ENCODE peak calls at places on chromosomes 16 and 17, in six cellular contexts. C is prostate gland, M is sigmoid colon, P is esophagus squamous epithelium, Y is stomach, O is Peyer's patch. E is an unnamed sample.

GRCh38 chr16:4318171-4318910 is 2.5 kb downstream of the GLIS2 start:
- DNase-seq in C (no peak), M (no peak), P (no peak), Y (no peak), O (no peak), E (no peak)

GRCh38 chr17:40111221-40112128 is 10.3 kb upstream of the MSL1 start:
- DNase-seq in C (peak), M (peak), P (no peak), Y (peak), O (peak), E (peak)

GRCh38 chr17:42518755-42519545 is 17.1 kb upstream of the NAGLU start:
- DNase-seq in C (no peak), M (peak), P (no peak), Y (peak), O (no peak), E (no peak)

GRCh38 chr16:30567991-30568638 is 3.4 kb downstream of the ZNF688 start:
- DNase-seq in C (peak), M (no peak), P (no peak), Y (no peak), O (peak), E (no peak)

GRCh38 chr16:68644715-68645493 is at the start of gene CDH3:
- DNase-seq in C (peak), M (no peak), P (no peak), Y (peak), O (no peak), E (no peak)

GRCh38 chr17:50414808-50415207 is 11.2 kb upstream of the ACSF2 start:
- DNase-seq in C (no peak), M (no peak), P (no peak), Y (no peak), O (no peak), E (no peak)

GRCh38 chr16:51500306-51500705 is 349.2 kb upstream of the SALL1 start:
- DNase-seq in C (no peak), M (no peak), P (no peak), Y (no peak), O (no peak), E (no peak)

GRCh38 chr16:56742030-56742984 is 12.4 kb downstream of the NUP93 start:
- DNase-seq in C (no peak), M (no peak), P (no peak), Y (no peak), O (no peak), E (no peak)

GRCh38 chr16:87855852-87856715 is 13.2 kb downstream of the SLC7A5 start:
- DNase-seq in C (peak), M (peak), P (peak), Y (peak), O (peak), E (no peak)

GRCh38 chr16:72829846-72830620 is 217.9 kb downstream of the ZFHX3 start:
- DNase-seq in C (no peak), M (no peak), P (no peak), Y (no peak), O (no peak), E (no peak)

GRCh38 chr17:31394544-31394943 is 3.1 kb downstream of the RAB11FIP4 start:
- DNase-seq in C (no peak), M (no peak), P (no peak), Y (peak), O (no peak), E (no peak)

GRCh38 chr17:1830288-1830687 is 483 bp downstream of the RPA1 start:
- DNase-seq in C (peak), M (no peak), P (no peak), Y (no peak), O (no peak), E (no peak)

GRCh38 chr17:78110363-78111011 is 18.1 kb downstream of the TMC6 start:
- DNase-seq in C (no peak), M (no peak), P (no peak), Y (no peak), O (no peak), E (no peak)

GRCh38 chr17:18261146-18261515 is 669 bp downstream of the MIEF2 start:
- DNase-seq in C (peak), M (peak), P (no peak), Y (peak), O (peak), E (no peak)

GRCh38 chr17:19370493-19370960 is 7.8 kb upstream of the MAPK7 start:
- DNase-seq in C (no peak), M (peak), P (no peak), Y (no peak), O (peak), E (no peak)

GRCh38 chr17:6231886-6232767 is 161.9 kb downstream of the WSCD1 start:
- DNase-seq in C (no peak), M (no peak), P (no peak), Y (no peak), O (no peak), E (no peak)

GRCh38 chr16:66382171-66382965 is 15.9 kb downstream of the CDH5 start:
- DNase-seq in C (no peak), M (peak), P (no peak), Y (no peak), O (no peak), E (no peak)

GRCh38 chr16:70653809-70654771 is 7.7 kb downstream of the IL34 start:
- DNase-seq in C (peak), M (peak), P (no peak), Y (peak), O (peak), E (peak)

GRCh38 chr17:80125656-80126448 is 21.1 kb downstream of the EIF4A3 start:
- DNase-seq in C (no peak), M (peak), P (no peak), Y (peak), O (no peak), E (no peak)

GRCh38 chr17:58338907-58339774 is 10.5 kb upstream of the TSPOAP1 start:
- DNase-seq in C (no peak), M (peak), P (no peak), Y (no peak), O (peak), E (no peak)

GRCh38 chr17:58341861-58342475 is 10.0 kb downstream of the SUPT4H1 start:
- DNase-seq in C (no peak), M (no peak), P (no peak), Y (no peak), O (peak), E (no peak)

GRCh38 chr17:58340623-58340876 is 11.5 kb downstream of the SUPT4H1 start:
- DNase-seq in C (no peak), M (no peak), P (no peak), Y (no peak), O (no peak), E (no peak)

GRCh38 chr17:58338454-58338841 is 9.9 kb upstream of the TSPOAP1 start:
- DNase-seq in C (no peak), M (no peak), P (no peak), Y (no peak), O (no peak), E (no peak)

DNA sequence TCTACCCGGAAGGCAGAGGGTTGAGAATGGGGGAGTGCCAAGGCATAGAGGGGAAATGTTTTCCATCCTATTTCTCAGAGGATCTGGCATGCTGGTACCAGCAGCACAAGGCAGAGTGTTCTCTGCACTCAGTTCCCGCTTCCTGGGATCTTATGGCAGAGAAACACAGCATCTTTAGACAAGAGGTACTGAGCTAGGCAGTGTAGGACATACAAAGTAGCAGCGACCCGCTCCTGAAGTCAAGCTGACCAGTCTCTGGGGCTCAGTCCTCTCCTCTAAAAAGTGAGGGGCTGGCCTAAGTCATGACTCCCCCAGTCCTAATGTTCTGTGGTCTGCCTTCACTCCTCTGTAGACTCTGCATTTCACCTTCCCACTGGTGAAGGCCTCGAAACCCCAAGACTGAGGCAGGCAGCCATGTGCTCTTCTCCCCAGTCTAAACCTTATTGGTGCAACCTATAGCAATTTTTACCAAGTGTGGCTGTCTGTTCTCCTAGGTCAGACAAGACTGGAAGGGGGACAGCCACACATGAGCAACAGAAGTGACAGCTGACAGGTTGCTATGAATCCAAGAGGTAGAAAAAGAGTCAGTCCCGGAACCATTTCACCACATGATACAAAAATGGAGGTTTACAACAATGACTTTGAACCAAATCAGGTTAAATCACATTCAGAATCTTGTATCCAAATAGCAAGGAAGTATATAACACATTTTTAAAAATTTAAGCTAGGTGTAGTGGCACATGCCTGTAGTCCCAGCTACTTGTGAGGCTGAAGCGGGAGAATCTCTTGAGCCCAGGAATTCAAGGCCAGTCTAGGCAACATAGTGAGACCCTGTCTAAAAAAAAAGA is 11.4 kb upstream of the TSPOAP1 start:
- DNase-seq in C (no peak), M (no peak), P (no peak), Y (no peak), O (no peak), E (no peak)
- TF ChIP-seq POLR2A in C (no peak), M (no peak), P (no peak), Y (no peak), O (no peak), E (no peak)

DNA sequence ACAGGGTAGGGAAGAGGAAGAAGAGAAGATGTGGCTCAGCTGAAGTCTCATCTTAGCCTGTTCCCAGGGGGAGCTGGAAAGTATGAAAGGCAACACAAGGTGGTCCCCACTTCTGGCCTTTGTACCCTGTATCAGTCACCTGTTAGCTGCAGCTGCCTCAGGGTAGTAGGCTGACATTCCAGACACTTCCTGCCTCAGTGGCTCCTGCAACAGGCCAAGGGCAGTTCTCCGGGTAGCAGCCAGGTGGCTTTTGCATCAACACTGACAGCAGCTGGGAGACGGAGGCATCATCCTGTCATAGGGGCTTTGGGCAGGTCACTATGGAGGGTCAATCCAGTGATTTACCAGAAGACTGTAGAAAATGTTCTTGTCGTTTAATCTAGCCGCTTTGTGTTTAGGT is 124.0 kb downstream of the RGS9 start:
- DNase-seq in C (no peak), M (no peak), P (no peak), Y (no peak), O (no peak), E (no peak)
- TF ChIP-seq POLR2A in C (no peak), M (no peak), P (no peak), Y (no peak), O (no peak), E (no peak)

GRCh38 chr16:82220541-82220940 is 50.5 kb upstream of the MPHOSPH6 start:
- DNase-seq in C (no peak), M (no peak), P (no peak), Y (no peak), O (no peak), E (no peak)
- TF ChIP-seq POLR2A in C (no peak), M (no peak), P (no peak), Y (no peak), O (no peak), E (no peak)

DNA sequence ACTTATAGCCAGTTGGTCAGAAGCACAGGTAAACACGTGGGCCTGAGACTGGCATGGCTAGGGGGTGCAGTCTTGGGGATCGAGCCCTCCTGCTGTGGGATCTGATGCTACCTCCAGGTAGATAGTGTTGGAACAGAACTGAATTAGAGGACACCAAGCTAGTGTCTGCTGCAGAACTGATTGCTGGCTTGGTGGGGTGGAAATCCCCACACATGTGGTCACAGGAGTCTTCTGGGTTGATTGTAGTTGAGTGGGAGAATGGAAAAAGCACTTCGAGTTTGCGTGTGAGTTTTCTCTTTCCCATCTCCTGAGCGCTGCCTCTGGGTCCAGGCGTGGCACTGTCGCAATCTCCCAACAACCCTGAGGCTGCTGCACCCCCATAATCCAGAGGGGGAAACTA is 8.0 kb upstream of the SPATA32 start:
- DNase-seq in C (no peak), M (no peak), P (no peak), Y (no peak), O (no peak), E (no peak)
- TF ChIP-seq POLR2A in C (no peak), M (no peak), P (no peak), Y (no peak), O (no peak), E (no peak)

DNA sequence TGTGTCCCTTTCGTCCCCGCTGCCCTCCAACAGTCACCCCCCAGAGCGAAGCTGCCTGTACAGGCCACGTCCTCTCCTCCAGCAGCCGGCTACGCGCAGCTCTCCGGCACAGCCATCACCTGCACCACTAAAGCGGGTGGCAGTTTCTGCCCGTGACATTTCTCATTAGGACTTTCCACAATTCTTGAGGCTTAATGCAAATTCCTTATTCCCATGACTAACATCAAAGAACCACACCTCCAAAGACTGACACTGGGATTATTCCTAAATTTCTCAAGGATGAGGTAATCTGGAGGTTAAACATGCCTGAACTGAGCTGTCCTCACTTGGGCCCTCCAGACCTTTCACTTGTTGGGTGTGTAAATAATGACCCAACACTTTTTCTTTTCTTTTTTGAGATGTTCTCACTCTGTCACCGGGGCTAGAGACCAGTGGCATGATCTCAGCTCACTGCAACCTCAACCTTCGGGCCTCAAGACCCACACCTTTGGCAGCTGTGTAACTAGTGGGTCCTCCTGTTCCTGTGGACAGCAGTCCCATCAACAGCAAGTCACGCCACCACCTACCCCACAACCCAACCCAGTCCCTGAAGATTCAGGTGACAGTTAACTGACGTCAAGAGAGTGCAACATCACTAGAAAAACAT is 11.7 kb downstream of the ANKRD11 start:
- DNase-seq in C (no peak), M (no peak), P (no peak), Y (no peak), O (no peak), E (no peak)
- TF ChIP-seq POLR2A in C (no peak), M (no peak), P (no peak), Y (no peak), O (no peak), E (no peak)

DNA sequence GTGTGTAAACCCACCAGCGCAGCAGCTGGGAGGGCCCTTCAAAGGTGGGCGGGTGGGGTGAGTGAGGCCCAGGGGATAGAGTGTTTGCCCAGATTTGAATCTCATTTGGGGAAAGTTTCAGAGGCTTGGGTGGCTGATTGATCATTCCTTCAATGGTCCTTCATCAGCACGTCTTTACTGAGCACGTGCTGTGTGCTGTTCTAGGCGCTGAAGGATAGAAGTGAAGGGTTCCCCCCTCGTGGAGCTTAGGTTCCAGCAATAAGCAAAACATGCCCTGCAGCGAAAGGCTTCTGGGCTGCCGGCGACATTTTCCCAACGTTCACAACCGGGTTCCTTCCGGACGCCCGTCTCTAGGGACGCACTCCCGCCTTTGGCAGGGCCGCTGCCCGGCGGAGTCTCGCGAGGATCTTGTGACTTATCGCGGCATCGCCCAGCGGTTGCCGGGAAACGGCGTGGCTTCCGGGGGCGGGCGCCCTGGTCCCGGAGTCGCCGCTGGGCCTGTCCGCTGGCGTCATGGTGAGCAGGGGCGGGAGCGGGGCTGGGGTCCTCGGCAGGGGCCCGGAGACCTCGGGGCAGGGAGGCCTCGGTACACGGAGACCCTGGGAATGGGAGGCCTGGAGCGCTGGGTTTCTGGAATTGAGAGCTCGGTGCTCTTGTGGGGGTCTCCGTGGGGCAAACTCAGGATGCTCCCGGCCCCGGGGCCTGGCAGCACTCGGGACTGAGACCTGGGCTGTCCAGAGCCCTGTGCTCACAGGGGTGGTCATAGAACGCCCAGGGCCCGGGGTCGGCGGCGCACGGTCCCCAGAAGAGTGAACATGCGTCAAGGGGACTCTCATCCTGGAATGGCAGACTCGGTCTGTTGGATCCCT is 3.2 kb upstream of the DBNDD1 start:
- DNase-seq in C (peak), M (peak), P (no peak), Y (peak), O (peak), E (peak)
- TF ChIP-seq POLR2A in C (peak), M (no peak), P (peak), Y (no peak), O (no peak), E (no peak)

GRCh38 chr17:45910667-45911066 is 16.3 kb downstream of the MAPT start:
- DNase-seq in C (no peak), M (no peak), P (no peak), Y (no peak), O (no peak), E (no peak)

GRCh38 chr17:45915263-45915662 is 20.9 kb downstream of the MAPT start:
- DNase-seq in C (no peak), M (peak), P (no peak), Y (no peak), O (no peak), E (no peak)

GRCh38 chr17:45908935-45909334 is 14.6 kb downstream of the MAPT start:
- DNase-seq in C (no peak), M (no peak), P (no peak), Y (no peak), O (no peak), E (no peak)

GRCh38 chr17:45914036-45914717 is 19.8 kb downstream of the MAPT start:
- DNase-seq in C (no peak), M (no peak), P (no peak), Y (no peak), O (no peak), E (no peak)

GRCh38 chr17:45912319-45912718 is 18.0 kb downstream of the MAPT start:
- DNase-seq in C (no peak), M (no peak), P (no peak), Y (no peak), O (no peak), E (no peak)
- TF ChIP-seq POLR2A in C (no peak), M (no peak), P (no peak), Y (no peak), O (no peak), E (no peak)